ENCODE peak calls at places on chromosomes 12 and 14, in six cellular contexts. J is IMR-90, D is PC-3, O is OCI-LY7, B is H9, V is GM23338. U is an unnamed sample.

GRCh38 chr14:68757618-68758081 is 35.2 kb downstream of the ZFP36L1 start:
- DNase-seq in J (peak), D (no peak), O (peak), B (no peak), V (no peak), U (no peak)

GRCh38 chr14:36241183-36241582 is 64.7 kb upstream of the PTCSC3 start:
- DNase-seq in J (no peak), D (peak), O (no peak), B (no peak), V (no peak), U (peak)

GRCh38 chr12:92059976-92060375 is 85.7 kb downstream of the BTG1 start:
- DNase-seq in J (peak), D (peak), O (no peak), B (no peak), V (no peak), U (no peak)

GRCh38 chr12:66491812-66492361 is 187.0 kb downstream of the GRIP1 start:
- DNase-seq in J (no peak), D (no peak), O (no peak), B (no peak), V (no peak), U (no peak)

GRCh38 chr14:26444745-26445144 is 153.1 kb downstream of the NOVA1 start:
- DNase-seq in J (peak), D (peak), O (no peak), B (no peak), V (peak), U (no peak)

GRCh38 chr14:49578141-49578540 is 8.0 kb downstream of the RPS29 start:
- DNase-seq in J (no peak), D (no peak), O (no peak), B (no peak), V (no peak), U (no peak)

GRCh38 chr14:92670177-92670576 is 78.2 kb downstream of the LGMN start:
- DNase-seq in J (peak), D (peak), O (peak), B (no peak), V (no peak), U (peak)

GRCh38 chr12:3684449-3685051 is 68.4 kb downstream of the CRACR2A start:
- DNase-seq in J (no peak), D (no peak), O (no peak), B (no peak), V (no peak), U (no peak)

GRCh38 chr12:6464531-6464930 is 5.9 kb downstream of the VAMP1 start:
- DNase-seq in J (no peak), D (no peak), O (no peak), B (no peak), V (no peak), U (peak)

GRCh38 chr14:54796961-54797360 is 105.7 kb downstream of the GCH1 start:
- DNase-seq in J (peak), D (peak), O (no peak), B (no peak), V (no peak), U (no peak)

GRCh38 chr14:89146291-89146690 is 270.7 kb downstream of the FOXN3 start:
- DNase-seq in J (peak), D (no peak), O (no peak), B (no peak), V (no peak), U (no peak)

GRCh38 chr14:65279510-65279909 is 133.0 kb upstream of the FUT8 start:
- DNase-seq in J (no peak), D (no peak), O (no peak), B (no peak), V (no peak), U (no peak)

GRCh38 chr14:98270201-98270600 is 1001.8 kb downstream of the BCL11B start:
- DNase-seq in J (no peak), D (no peak), O (no peak), B (no peak), V (no peak), U (no peak)

GRCh38 chr12:101969-102878 is 35.7 kb downstream of the IQSEC3 start:
- DNase-seq in J (no peak), D (no peak), O (peak), B (peak), V (peak), U (no peak)

GRCh38 chr14:104428333-104428851 is 151.2 kb upstream of the C14orf180 start:
- DNase-seq in J (no peak), D (no peak), O (no peak), B (peak), V (no peak), U (no peak)

GRCh38 chr14:67240168-67240932 is 885 bp upstream of the PALS1 start:
- DNase-seq in J (peak), D (peak), O (peak), B (peak), V (peak), U (peak)

GRCh38 chr12:68784015-68784414 is 24.0 kb upstream of the MDM2 start:
- DNase-seq in J (no peak), D (no peak), O (no peak), B (no peak), V (peak), U (peak)

GRCh38 chr14:84036863-84037262 is 1493.1 kb upstream of the FLRT2 start:
- DNase-seq in J (peak), D (peak), O (no peak), B (no peak), V (no peak), U (no peak)

GRCh38 chr12:18955594-18955993 is 173.9 kb upstream of the PLEKHA5 start:
- DNase-seq in J (peak), D (peak), O (no peak), B (no peak), V (no peak), U (no peak)

GRCh38 chr14:55102141-55102547 is 26.9 kb upstream of the LGALS3 start:
- DNase-seq in J (peak), D (peak), O (peak), B (peak), V (peak), U (peak)

GRCh38 chr12:22543246-22544037 is 900 bp downstream of the C2CD5 start:
- DNase-seq in J (peak), D (peak), O (peak), B (peak), V (peak), U (peak)

GRCh38 chr12:53998900-53999236 is 1.1 kb upstream of the HOXC9 start:
- DNase-seq in J (no peak), D (no peak), O (no peak), B (no peak), V (no peak), U (no peak)

GRCh38 chr12:121535150-121536057 is 45.4 kb downstream of the KDM2B start:
- DNase-seq in J (no peak), D (no peak), O (no peak), B (no peak), V (no peak), U (peak)

GRCh38 chr12:7905071-7905470 is 30.9 kb downstream of the SLC2A3 start:
- DNase-seq in J (no peak), D (peak), O (no peak), B (no peak), V (no peak), U (no peak)

GRCh38 chr12:75632452-75632851 is 121.0 kb upstream of the KRR1 start:
- DNase-seq in J (no peak), D (no peak), O (no peak), B (no peak), V (peak), U (no peak)

GRCh38 chr12:122813310-122813713 is 21.9 kb upstream of the HIP1R start:
- DNase-seq in J (no peak), D (no peak), O (peak), B (no peak), V (no peak), U (peak)

GRCh38 chr14:52370406-52370911 is 56.3 kb downstream of the PTGER2 start:
- DNase-seq in J (no peak), D (peak), O (no peak), B (no peak), V (no peak), U (peak)

GRCh38 chr12:94134226-94134795 is 14.1 kb upstream of the PLXNC1 start:
- DNase-seq in J (peak), D (peak), O (peak), B (no peak), V (peak), U (peak)

GRCh38 chr12:71746983-71747611 is 7.6 kb upstream of the RAB21 start:
- DNase-seq in J (peak), D (peak), O (peak), B (peak), V (peak), U (peak)

GRCh38 chr12:67752226-67752732 is 103.7 kb downstream of the DYRK2 start:
- DNase-seq in J (peak), D (peak), O (no peak), B (no peak), V (no peak), U (no peak)

GRCh38 chr12:48771588-48772112 is 17.2 kb downstream of the ADCY6 start:
- DNase-seq in J (no peak), D (no peak), O (no peak), B (no peak), V (no peak), U (no peak)

GRCh38 chr12:51687142-51687935 is 96.3 kb downstream of the SCN8A start:
- DNase-seq in J (peak), D (peak), O (no peak), B (no peak), V (no peak), U (no peak)

GRCh38 chr12:12913626-12914388 is 22.4 kb downstream of the GPRC5A start:
- DNase-seq in J (no peak), D (no peak), O (no peak), B (no peak), V (no peak), U (no peak)

GRCh38 chr12:12909995-12910391 is 18.6 kb downstream of the GPRC5A start:
- DNase-seq in J (peak), D (no peak), O (peak), B (no peak), V (no peak), U (no peak)

GRCh38 chr12:12907552-12907951 is 16.2 kb downstream of the GPRC5A start:
- DNase-seq in J (no peak), D (no peak), O (no peak), B (no peak), V (no peak), U (no peak)

GRCh38 chr12:12908252-12908651 is 16.9 kb downstream of the GPRC5A start:
- DNase-seq in J (no peak), D (no peak), O (no peak), B (no peak), V (no peak), U (no peak)

DNA sequence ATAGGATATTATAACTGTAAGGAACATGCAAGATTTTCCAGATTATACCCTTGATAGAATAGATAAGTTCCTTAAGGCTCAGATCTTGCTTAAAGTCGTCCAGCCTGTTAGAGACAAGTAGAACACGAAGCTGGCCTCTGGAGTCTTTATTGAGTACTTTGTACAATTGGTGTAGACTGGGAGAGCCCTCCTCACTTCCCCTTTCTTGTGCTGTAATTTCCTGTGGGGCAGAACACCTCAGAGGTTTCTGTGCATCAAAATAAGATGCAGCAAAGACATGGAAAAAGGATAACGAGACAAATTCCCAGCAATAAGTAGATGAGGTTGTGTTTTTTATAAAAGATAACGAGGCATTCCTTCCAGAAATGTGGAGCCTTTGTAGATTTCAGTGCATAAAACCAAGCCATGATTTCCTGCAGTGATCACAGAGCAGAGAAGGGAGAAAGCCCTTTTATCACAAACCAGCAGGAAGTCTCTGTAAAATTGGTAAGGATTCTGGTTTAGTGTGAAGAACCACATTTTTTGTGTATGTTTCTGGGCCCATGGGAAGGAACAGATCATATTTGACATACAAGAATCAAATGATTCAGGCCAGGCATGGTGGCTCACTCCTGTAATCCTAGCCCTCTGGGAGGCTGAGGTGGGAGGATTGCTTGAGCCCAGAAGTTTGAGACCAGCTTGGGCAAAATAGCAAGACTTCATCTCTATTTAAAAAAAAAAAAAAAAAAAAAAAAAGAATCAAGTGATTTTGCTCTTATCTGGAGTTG is 18.0 kb downstream of the GPRC5A start:
- DNase-seq in J (no peak), D (no peak), O (peak), B (no peak), V (no peak), U (peak)
- H2AFZ ChIP-seq in J (no peak), D (no peak), O (peak), B (no peak), V (no peak), U (peak)

GRCh38 chr12:58046281-58046680 is 104.9 kb downstream of the ATP23 start:
- DNase-seq in J (no peak), D (peak), O (no peak), B (no peak), V (no peak), U (no peak)

DNA sequence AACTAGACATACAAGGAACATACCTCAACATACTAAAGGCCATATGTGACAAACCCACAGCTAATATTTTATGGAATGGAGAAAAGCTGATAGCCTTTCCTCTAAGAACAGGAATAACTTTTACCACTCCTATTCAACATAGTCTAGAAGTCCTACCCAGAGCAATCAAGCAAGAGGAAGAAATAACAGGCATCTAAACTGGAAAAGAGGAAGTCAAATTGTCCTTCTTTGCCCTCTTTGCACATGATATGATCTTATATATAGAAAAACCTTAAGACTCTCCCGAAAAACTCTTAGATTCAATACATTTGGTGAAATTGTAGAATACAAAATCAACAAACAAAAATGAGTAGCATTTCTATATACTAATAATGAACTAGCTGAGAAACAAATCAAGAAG is 110.0 kb downstream of the ATP23 start:
- DNase-seq in J (no peak), D (no peak), O (no peak), B (no peak), V (no peak), U (no peak)
- H2AFZ ChIP-seq in J (no peak), D (no peak), O (no peak), B (no peak), V (no peak), U (no peak)

GRCh38 chr12:124876171-124876570 is 12.5 kb upstream of the SCARB1 start:
- DNase-seq in J (no peak), D (no peak), O (no peak), B (no peak), V (no peak), U (no peak)
- H2AFZ ChIP-seq in J (peak), D (peak), O (no peak), B (no peak), V (no peak), U (no peak)

DNA sequence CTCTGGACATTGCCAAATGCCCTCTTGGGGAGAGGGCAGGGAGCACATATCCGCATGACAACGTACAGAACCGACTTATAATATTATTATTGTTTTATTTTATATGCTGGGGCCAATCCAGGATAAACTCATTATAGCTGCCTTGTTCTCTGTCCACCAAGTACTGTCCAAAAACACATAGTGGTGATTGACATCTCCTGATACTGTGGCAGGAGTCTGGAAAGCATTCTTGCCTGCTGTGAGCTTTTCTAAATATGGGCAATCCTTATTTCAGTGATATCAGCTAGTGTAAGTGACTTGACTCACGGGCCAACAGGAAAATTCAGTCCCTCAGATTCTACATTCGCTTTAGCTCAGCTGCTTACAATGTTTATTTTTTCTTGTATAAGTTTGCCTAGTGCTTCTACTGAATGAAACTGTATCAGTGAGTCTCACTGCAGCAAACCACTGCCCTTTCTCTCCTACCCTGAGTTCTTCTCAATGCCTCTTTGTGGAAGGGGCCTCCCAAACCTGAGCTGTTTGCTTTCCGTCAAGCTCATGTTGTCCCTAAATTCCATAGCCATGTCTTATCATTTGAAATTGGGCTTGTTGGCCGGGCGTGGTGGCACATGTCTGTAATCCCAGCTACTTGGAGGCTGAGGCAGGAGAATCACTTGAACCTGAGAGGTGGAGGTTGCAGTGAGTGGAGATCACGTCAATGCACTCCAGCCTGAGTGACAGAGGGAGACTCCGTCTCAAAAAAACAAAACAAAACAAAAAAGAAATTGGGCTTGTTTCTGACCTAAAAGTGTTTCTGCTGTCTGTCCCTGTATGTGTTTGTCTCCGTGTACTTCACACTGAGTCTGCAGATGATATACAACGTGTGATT is 1.6 kb upstream of the CSRP2 start:
- DNase-seq in J (peak), D (no peak), O (no peak), B (no peak), V (no peak), U (no peak)
- H2AFZ ChIP-seq in J (peak), D (peak), O (no peak), B (no peak), V (peak), U (no peak)

GRCh38 chr14:33414041-33414440 is 475.4 kb downstream of the NPAS3 start:
- DNase-seq in J (no peak), D (peak), O (no peak), B (no peak), V (no peak), U (no peak)
- H2AFZ ChIP-seq in J (no peak), D (peak), O (no peak), B (no peak), V (peak), U (no peak)

GRCh38 chr12:131863711-131864396 is 30.6 kb upstream of the ULK1 start:
- DNase-seq in J (no peak), D (no peak), O (no peak), B (peak), V (no peak), U (no peak)

GRCh38 chr12:131862600-131862993 is 31.8 kb upstream of the ULK1 start:
- DNase-seq in J (no peak), D (no peak), O (no peak), B (peak), V (no peak), U (no peak)

GRCh38 chr12:131862084-131862441 is 32.4 kb upstream of the ULK1 start:
- DNase-seq in J (no peak), D (no peak), O (no peak), B (peak), V (no peak), U (no peak)

GRCh38 chr12:131864469-131864868 is 30.0 kb upstream of the ULK1 start:
- DNase-seq in J (no peak), D (no peak), O (no peak), B (no peak), V (no peak), U (no peak)

GRCh38 chr12:131862994-131863710 is 31.3 kb upstream of the ULK1 start:
- DNase-seq in J (no peak), D (no peak), O (no peak), B (no peak), V (no peak), U (no peak)
- H2AFZ ChIP-seq in J (peak), D (no peak), O (no peak), B (no peak), V (peak), U (no peak)

GRCh38 chr12:27969901-27970390 is 2.6 kb downstream of the PTHLH start:
- DNase-seq in J (peak), D (peak), O (no peak), B (peak), V (peak), U (no peak)
- H2AFZ ChIP-seq in J (peak), D (peak), O (no peak), B (no peak), V (peak), U (no peak)